ENCODE peak calls at places on chromosomes 1 and 21, in nine cellular contexts. H, G, F, N, L, Z, V, R and E are unnamed samples. For H3K9me3, the result is how much of the 10 kb centered on the place peaks cover.

GRCh38 chr1:27539901-27540861 is 50.2 kb upstream of the WASF2 start:
- DNase-seq in L (no peak), R (no peak), V (no peak), G (no peak), H (peak), N (no peak), F (no peak), Z (peak), E (no peak)

GRCh38 chr1:202207292-202207691 is 13.7 kb downstream of the LGR6 start:
- DNase-seq in H (no peak), R (no peak), N (no peak), F (no peak), G (no peak), L (no peak), V (peak), Z (peak), E (no peak)

GRCh38 chr1:43835141-43836021 is 98.2 kb upstream of the ARTN start:
- DNase-seq in N (peak), L (no peak), Z (peak), G (no peak), R (no peak), H (peak), V (peak), F (no peak), E (no peak)

GRCh38 chr1:22861764-22862440 is 110.8 kb downstream of the LACTBL1 start:
- DNase-seq in R (no peak), F (no peak), N (no peak), H (peak), L (no peak), Z (peak), V (peak), G (peak), E (no peak)

GRCh38 chr1:226547754-226548191 is 791 bp upstream of the STUM start:
- DNase-seq in R (peak), G (peak), Z (peak), V (peak), F (peak), H (peak), N (peak), L (peak), E (peak)

GRCh38 chr1:76939107-76939816 is 72.0 kb downstream of the ST6GALNAC5 start:
- DNase-seq in N (no peak), L (no peak), H (no peak), R (no peak), V (peak), Z (no peak), G (no peak), F (no peak), E (no peak)

GRCh38 chr1:154471304-154471703 is 30.7 kb upstream of the TDRD10 start:
- DNase-seq in L (no peak), V (no peak), R (no peak), G (no peak), N (no peak), F (no peak), Z (no peak), H (no peak), E (no peak)

GRCh38 chr1:151529211-151529702 is 10.9 kb upstream of the TUFT1 start:
- DNase-seq in R (no peak), N (no peak), F (no peak), Z (no peak), V (no peak), L (no peak), H (no peak), G (no peak), E (no peak)

GRCh38 chr1:163844393-163844948 is 522.7 kb downstream of the NUF2 start:
- DNase-seq in G (no peak), L (peak), H (no peak), V (peak), N (no peak), Z (no peak), R (no peak), F (no peak), E (no peak)

GRCh38 chr1:182703539-182703938 is 19.2 kb upstream of the RGS8 start:
- DNase-seq in H (no peak), G (no peak), V (no peak), L (no peak), N (no peak), Z (no peak), R (no peak), F (no peak), E (no peak)

GRCh38 chr1:77639056-77639455 is 43.4 kb downstream of the ZZZ3 start:
- DNase-seq in N (no peak), F (no peak), L (no peak), Z (peak), V (peak), G (no peak), R (no peak), H (peak), E (no peak)

GRCh38 chr1:100643430-100644196 is 75.9 kb upstream of the VCAM1 start:
- DNase-seq in N (no peak), R (no peak), F (no peak), H (no peak), L (no peak), Z (no peak), V (peak), G (peak), E (no peak)

GRCh38 chr1:206651958-206652890 is 16.9 kb downstream of the DYRK3 start:
- DNase-seq in N (no peak), Z (no peak), L (no peak), V (no peak), F (no peak), H (no peak), R (no peak), G (no peak), E (no peak)

GRCh38 chr1:7679873-7680790 is 91.0 kb upstream of the VAMP3 start:
- DNase-seq in H (no peak), G (peak), Z (peak), F (peak), V (peak), N (no peak), L (peak), R (no peak), E (peak)

GRCh38 chr1:34980715-34981114 is 4.4 kb downstream of the TMEM35B start:
- DNase-seq in G (no peak), R (no peak), H (no peak), L (no peak), V (no peak), Z (no peak), F (no peak), N (no peak), E (no peak)

GRCh38 chr1:208176654-208177053 is 67.5 kb downstream of the PLXNA2 start:
- DNase-seq in H (no peak), Z (no peak), G (no peak), R (no peak), N (no peak), L (no peak), V (no peak), F (no peak), E (no peak)

GRCh38 chr1:53176452-53177344 is 19.9 kb upstream of the CPT2 start:
- DNase-seq in F (peak), H (peak), L (peak), G (peak), R (no peak), V (peak), N (no peak), Z (no peak), E (no peak)

GRCh38 chr1:40657046-40657445 is 8.4 kb downstream of the RIMS3 start:
- DNase-seq in F (no peak), H (no peak), Z (no peak), V (no peak), N (no peak), L (no peak), G (no peak), R (no peak), E (no peak)

GRCh38 chr21:15617968-15618367 is 111.8 kb upstream of the USP25 start:
- DNase-seq in F (no peak), L (no peak), G (no peak), Z (peak), R (no peak), N (no peak), V (peak), H (peak), E (no peak)

GRCh38 chr1:213123532-213123931 is 72.5 kb downstream of the RPS6KC1 start:
- DNase-seq in L (no peak), N (no peak), R (no peak), H (peak), V (peak), G (no peak), F (no peak), Z (peak), E (no peak)

GRCh38 chr1:22105611-22106207 is 37.2 kb downstream of the WNT4 start:
- DNase-seq in V (peak), F (no peak), Z (peak), N (peak), R (peak), L (no peak), H (no peak), G (peak), E (no peak)

GRCh38 chr1:35264861-35265260 is 3.6 kb upstream of the ZMYM4 start:
- DNase-seq in N (no peak), G (peak), F (no peak), R (no peak), L (no peak), V (peak), Z (peak), H (peak), E (no peak)

GRCh38 chr1:80048706-80049105 is 1042.2 kb upstream of the ADGRL4 start:
- DNase-seq in G (no peak), N (no peak), L (no peak), F (no peak), H (no peak), V (no peak), R (no peak), Z (peak), E (no peak)

GRCh38 chr1:80053613-80054012 is 1047.1 kb upstream of the ADGRL4 start:
- DNase-seq in F (no peak), Z (no peak), G (peak), V (no peak), N (no peak), H (no peak), L (no peak), R (no peak), E (no peak)

GRCh38 chr1:80050523-80050922 is 1044.0 kb upstream of the ADGRL4 start:
- DNase-seq in L (no peak), Z (no peak), F (no peak), H (no peak), V (no peak), G (no peak), N (no peak), R (no peak), E (no peak)

GRCh38 chr1:80050085-80050484 is 1043.6 kb upstream of the ADGRL4 start:
- DNase-seq in H (no peak), Z (no peak), N (no peak), G (no peak), R (no peak), L (no peak), V (no peak), F (no peak), E (no peak)

DNA sequence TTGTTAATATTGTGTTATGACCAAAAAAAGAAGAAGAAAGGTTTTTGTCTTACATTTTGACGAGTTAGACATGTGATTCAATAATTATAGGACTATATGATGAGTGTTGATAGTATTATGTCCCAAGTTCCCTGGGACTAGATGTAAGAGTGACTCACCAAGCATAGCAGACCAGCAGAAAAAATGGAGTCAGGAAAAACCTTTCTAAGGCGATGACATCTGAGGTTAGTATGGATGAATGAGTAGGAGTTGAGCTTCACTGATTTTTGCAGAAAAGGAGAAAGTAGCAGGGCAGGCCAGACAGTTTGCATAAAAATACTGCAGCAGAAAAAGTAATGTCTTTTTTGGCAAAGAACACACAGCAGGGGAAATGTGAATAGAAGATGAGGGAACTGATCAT is 1041.3 kb upstream of the ADGRL4 start:
- DNase-seq in L (no peak), N (no peak), R (no peak), Z (no peak), H (no peak), F (no peak), G (no peak), V (peak), E (no peak)
- H3K9me3 ChIP-seq in L (under half), N (under half), R (under half), Z (under half), H (under half), F (under half), G (under half), V (under half), E (under half)

DNA sequence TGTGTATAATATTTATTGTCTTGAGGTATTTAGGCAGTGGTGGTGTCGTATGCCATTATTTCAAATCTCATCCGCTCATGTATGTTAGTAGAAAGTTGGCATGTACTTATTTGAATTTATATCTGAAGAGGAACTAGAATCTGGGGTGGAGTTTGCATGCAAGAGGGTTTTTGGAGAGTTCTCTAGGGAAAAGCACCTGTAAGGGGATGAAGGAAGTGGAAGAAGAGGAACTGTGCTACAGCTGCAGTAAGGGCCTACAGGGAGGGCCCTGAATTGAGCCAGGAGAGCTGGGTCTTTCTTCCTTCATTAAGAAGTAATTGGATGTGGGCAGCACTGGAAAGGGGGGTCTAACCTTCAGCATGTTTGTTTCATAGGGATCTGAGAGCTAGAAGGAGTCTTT is 197.2 kb downstream of the HMCN1 start:
- DNase-seq in V (no peak), N (no peak), L (no peak), Z (no peak), R (no peak), F (no peak), G (no peak), H (no peak), E (no peak)
- H3K9me3 ChIP-seq in V (under half), N (under half), L (under half), Z (under half), R (under half), F (under half), G (under half), H (under half), E (under half)

GRCh38 chr1:49552101-49552500 is 471.7 kb downstream of the AGBL4 start:
- DNase-seq in G (no peak), H (no peak), L (no peak), R (no peak), Z (no peak), N (no peak), V (no peak), F (no peak), E (no peak)

DNA sequence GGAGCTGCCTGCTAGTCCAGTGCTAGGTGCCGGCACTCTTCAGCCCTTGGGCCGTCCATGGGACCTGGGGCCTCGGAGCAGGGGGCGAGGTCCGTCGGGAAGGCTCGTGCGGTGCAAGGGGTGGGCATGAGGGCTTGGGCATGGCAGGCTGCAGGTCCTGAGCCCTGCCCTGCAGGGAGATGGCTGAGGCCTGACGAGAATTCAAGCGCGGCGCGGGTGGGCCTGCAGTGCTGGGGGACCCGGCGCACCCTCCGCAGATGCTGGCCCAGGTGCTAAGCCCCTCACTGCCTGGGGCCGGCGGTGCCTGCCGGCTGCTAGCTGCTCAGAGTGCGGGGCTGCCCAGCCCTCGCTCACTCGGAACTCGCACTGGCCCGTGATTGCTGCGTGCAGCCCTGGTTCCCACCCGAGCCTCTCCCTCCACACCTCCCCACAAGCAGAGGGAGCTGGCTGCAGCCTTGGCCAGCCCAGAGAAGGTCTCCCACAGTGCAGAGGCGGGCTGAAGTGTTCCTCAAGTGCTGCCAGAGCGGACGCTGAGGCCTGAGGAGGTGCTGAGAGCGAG is 467.0 kb downstream of the AGBL4 start:
- DNase-seq in R (no peak), G (no peak), Z (no peak), L (no peak), V (no peak), F (no peak), N (no peak), H (no peak), E (no peak)
- H3K9me3 ChIP-seq in R (under half), G (under half), Z (under half), L (under half), V (under half), F (under half), N (under half), H (under half), E (under half)

GRCh38 chr21:38314534-38314933 is 57.7 kb downstream of the KCNJ15 start:
- DNase-seq in H (no peak), Z (no peak), F (no peak), N (no peak), V (no peak), R (no peak), G (no peak), L (no peak), E (no peak)
- H3K9me3 ChIP-seq in H (under half), Z (under half), F (under half), N (under half), V (under half), R (under half), G (under half), L (under half), E (under half)

GRCh38 chr1:248790456-248790855 is 34.9 kb upstream of the LYPD8 start:
- DNase-seq in L (no peak), R (no peak), H (no peak), Z (no peak), N (no peak), V (no peak), G (no peak), F (no peak), E (no peak)
- H3K9me3 ChIP-seq in L (under half), R (under half), H (under half), Z (under half), N (under half), V (under half), G (under half), F (under half), E (under half)

DNA sequence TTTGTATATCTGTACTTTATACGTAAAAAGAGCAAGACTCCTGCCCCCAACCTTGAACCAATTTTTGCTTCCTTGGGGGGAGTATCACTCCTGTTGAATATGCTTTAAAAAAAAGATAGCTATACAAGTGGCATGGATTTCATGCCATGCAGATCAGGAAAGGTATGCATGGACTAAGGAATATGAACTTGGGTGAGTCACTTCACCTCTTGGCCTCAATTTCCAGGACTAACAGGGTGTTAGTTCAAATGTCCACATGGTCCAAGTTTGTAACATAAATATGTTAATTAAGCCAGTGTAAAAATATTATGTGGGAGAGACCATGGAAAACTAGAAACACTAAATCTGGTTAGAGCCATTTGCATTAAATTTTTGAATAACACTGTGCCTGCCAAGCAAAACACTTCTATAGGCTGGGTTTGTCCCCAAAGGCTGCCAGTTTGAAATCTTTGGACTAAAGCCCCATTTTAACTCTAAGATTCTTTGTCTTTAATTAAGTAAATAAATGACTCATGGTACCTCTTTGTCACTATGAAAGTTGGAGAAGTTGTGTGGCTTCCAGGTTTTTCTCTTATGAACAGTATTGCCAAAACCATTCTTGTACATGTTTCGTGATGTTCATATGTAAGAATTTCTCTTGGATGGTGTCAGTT is 33.1 kb downstream of the FAM177B start:
- DNase-seq in F (no peak), L (no peak), G (no peak), N (no peak), V (peak), Z (no peak), H (no peak), R (no peak), E (no peak)
- H3K9me3 ChIP-seq in F (under half), L (under half), G (under half), N (under half), V (under half), Z (under half), H (under half), R (under half), E (under half)